ENCODE peak calls at places on chromosomes 6 and 20, in four cellular contexts. F, V, D and L are unnamed samples.

GRCh38 chr6:89042664-89043063 is 37.9 kb upstream of the PNRC1 start:
- DNase-seq in V (no peak), F (no peak), D (no peak), L (no peak)

GRCh38 chr6:56347526-56347925 is 100.1 kb upstream of the COL21A1 start:
- DNase-seq in V (no peak), F (no peak), D (peak; percentile 71), L (no peak)

GRCh38 chr20:38023181-38024085 is 9.8 kb downstream of the TTI1 start:
- DNase-seq in D (peak; percentile 96), V (no peak), F (no peak), L (no peak)

GRCh38 chr20:56428881-56429280 is 16.8 kb downstream of the CASS4 start:
- DNase-seq in F (no peak), D (no peak), V (no peak), L (no peak)

GRCh38 chr20:50704514-50704913 is 13.2 kb upstream of the RIPOR3 start:
- DNase-seq in V (no peak), F (no peak), D (no peak), L (no peak)

GRCh38 chr20:17680128-17680835 is 1.8 kb downstream of the RRBP1 start:
- DNase-seq in V (peak; percentile 94), F (no peak), D (peak; percentile 71), L (no peak)

GRCh38 chr6:98946877-98947410 is 802 bp downstream of the FBXL4 start:
- DNase-seq in F (no peak), D (peak; percentile 13), V (peak; percentile 3), L (no peak)

GRCh38 chr6:15248451-15249370 is 2.8 kb downstream of the JARID2 start:
- DNase-seq in F (peak; percentile 91), V (peak; percentile 98), D (peak; percentile 97), L (peak; percentile 91)

GRCh38 chr6:170455335-170455979 is 97.7 kb downstream of the PSMB1 start:
- DNase-seq in D (no peak), V (no peak), F (no peak), L (no peak)

GRCh38 chr20:10419550-10420133 is 14.4 kb downstream of the MKKS start:
- DNase-seq in V (peak; percentile 79), D (peak; percentile 19), F (no peak), L (no peak)

GRCh38 chr6:150539111-150539510 is 60.6 kb upstream of the PLEKHG1 start:
- DNase-seq in F (no peak), V (no peak), D (no peak), L (no peak)

GRCh38 chr6:132669690-132670291 is 10.8 kb upstream of the TAAR1 start:
- DNase-seq in F (no peak), V (peak; percentile 41), D (peak; percentile 54), L (no peak)

GRCh38 chr6:52333840-52334200 is 28.1 kb upstream of the PAQR8 start:
- DNase-seq in V (no peak), D (no peak), F (no peak), L (no peak)

GRCh38 chr6:55668625-55669024 is 89.6 kb upstream of the HMGCLL1 start:
- DNase-seq in D (peak; percentile 44), V (peak; percentile 12), F (no peak), L (no peak)

GRCh38 chr6:159819932-159820640 is 20.0 kb downstream of the PNLDC1 start:
- DNase-seq in D (no peak), V (no peak), F (no peak), L (peak; percentile 57)

GRCh38 chr6:6712979-6713514 is 124.5 kb downstream of the LY86 start:
- DNase-seq in V (no peak), D (no peak), F (no peak), L (no peak)

GRCh38 chr20:53656653-53657288 is 63.1 kb upstream of the ZNF217 start:
- DNase-seq in D (peak; percentile 76), V (no peak), F (no peak), L (no peak)

GRCh38 chr20:1050440-1050839 is 48.3 kb upstream of the RSPO4 start:
- DNase-seq in F (no peak), D (no peak), V (no peak), L (no peak)

GRCh38 chr20:325043-325888 is at the start of gene SOX12:
- DNase-seq in V (peak; percentile 97), D (peak; percentile 87), F (peak; percentile 100), L (peak; percentile 99)

GRCh38 chr6:80502871-80503270 is 396.4 kb downstream of the BCKDHB start:
- DNase-seq in F (no peak), D (no peak), V (no peak), L (no peak)

GRCh38 chr6:2502096-2502997 is 248.4 kb downstream of the MYLK4 start:
- DNase-seq in V (peak; percentile 16), F (no peak), D (no peak), L (no peak)

GRCh38 chr20:35563834-35564233 is 22.0 kb downstream of the ERGIC3 start:
- DNase-seq in V (no peak), F (no peak), D (no peak), L (no peak)

GRCh38 chr6:37516920-37517405 is 17.3 kb upstream of the CCDC167 start:
- DNase-seq in D (no peak), F (no peak), V (no peak), L (no peak)

GRCh38 chr6:139135578-139136545 is 982 bp downstream of the HECA start:
- DNase-seq in D (peak; percentile 11), F (peak; percentile 54), V (peak; percentile 45), L (no peak)

GRCh38 chr6:127550403-127550802 is 26.6 kb upstream of the C6orf58 start:
- DNase-seq in D (peak; percentile 76), V (no peak), F (no peak), L (no peak)

GRCh38 chr20:4439461-4439860 is 282.2 kb upstream of the PRND start:
- DNase-seq in F (no peak), D (no peak), V (no peak), L (no peak)

GRCh38 chr6:157644043-157644810 is 178.8 kb upstream of the SNX9 start:
- DNase-seq in D (no peak), V (no peak), F (no peak), L (no peak)

GRCh38 chr6:144190593-144190992 is 40.3 kb downstream of the STX11 start:
- DNase-seq in V (no peak), F (no peak), D (peak; percentile 79), L (no peak)

GRCh38 chr6:170243791-170244291 is 47.0 kb downstream of the DLL1 start:
- DNase-seq in D (no peak), V (no peak), F (no peak), L (no peak)

GRCh38 chr6:142696689-142697088 is 248.3 kb downstream of the HIVEP2 start:
- DNase-seq in V (no peak), F (no peak), D (no peak), L (no peak)

GRCh38 chr20:5061209-5061608 is 58.5 kb downstream of the PCNA start:
- DNase-seq in V (peak; percentile 96), D (peak; percentile 48), F (no peak), L (peak; percentile 52)

GRCh38 chr6:43095939-43096338 is 19.8 kb downstream of the PTK7 start:
- DNase-seq in F (no peak), V (peak; percentile 74), D (no peak), L (peak; percentile 29)
- H3K9ac ChIP-seq in F (no peak overlapping the region), V (no peak overlapping the region), D (peak overlapping the region; percentile 32), L (no peak overlapping the region)

GRCh38 chr20:2276015-2276414 is 19.8 kb upstream of the TGM3 start:
- DNase-seq in F (no peak), D (no peak), V (no peak), L (no peak)
- H3K56ac ChIP-seq in F (no peak overlapping the region), D (no peak overlapping the region), V (no peak overlapping the region), L (no peak overlapping the region)

DNA sequence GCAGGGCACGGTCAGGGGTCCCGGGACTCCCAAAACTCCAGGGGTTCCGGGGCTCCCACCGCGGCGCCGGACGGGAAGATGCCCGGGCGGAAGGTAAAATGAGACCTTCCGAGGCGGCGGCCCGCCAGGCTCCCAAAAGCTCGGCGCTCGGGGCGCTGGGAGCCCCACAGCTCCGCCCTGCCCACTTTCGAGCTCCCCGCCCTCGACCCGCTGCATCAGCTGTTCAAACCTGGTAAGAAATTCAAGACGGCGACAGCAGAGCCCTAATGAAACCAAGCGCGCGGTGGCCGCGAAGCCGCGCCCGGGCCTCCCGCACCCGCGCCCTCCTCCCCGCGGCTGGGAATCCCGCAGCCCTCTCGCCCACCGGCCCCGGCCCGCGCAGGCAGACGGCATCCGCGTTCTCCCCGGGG is 369 bp downstream of the SLC4A11 start:
- DNase-seq in D (no peak), F (no peak), V (no peak), L (peak; percentile 60)
- H3K9ac ChIP-seq in D (no peak overlapping the region), F (no peak overlapping the region), V (peak overlapping the region; percentile 60), L (no peak overlapping the region)

DNA sequence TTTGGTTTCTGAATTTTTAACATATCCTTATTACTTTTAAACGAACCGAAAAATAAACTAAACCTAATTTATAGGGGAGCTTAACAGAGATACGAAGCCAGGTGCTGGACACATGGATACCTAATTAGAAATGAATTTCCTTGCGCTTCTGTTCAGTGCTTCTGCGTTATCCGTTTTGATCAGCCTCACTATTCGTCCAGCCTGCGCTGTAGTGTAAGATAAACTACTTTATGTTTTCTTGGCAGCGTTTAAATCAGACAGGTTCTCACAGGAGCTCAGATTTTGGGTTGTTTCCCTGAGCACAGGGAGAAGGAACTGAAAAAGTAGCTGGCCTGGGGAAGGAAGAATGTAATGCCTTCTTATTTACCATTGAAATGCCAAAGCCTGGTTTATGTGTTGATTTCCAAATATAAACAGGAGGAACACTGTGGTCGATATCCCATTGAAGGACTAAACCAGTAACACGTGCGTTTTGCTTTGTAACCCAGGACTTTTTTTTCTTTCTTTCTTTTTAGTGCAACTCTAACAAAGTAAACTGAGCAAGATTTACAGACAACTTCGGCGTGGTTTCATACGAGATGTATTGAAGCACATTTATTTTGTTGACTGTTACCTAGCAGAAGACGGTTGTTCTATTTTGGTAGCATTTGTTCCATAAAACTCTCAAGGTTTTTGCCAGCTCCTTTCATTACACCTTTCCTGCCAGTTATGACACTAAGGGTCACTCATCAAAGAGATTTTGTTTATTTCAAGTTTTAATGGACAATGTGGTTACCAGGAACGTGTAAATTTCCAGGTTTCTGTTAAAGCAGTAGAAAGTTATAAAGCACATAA is 214.8 kb upstream of the HEY2 start:
- DNase-seq in F (no peak), V (no peak), D (no peak), L (no peak)
- H3K56ac ChIP-seq in F (no peak overlapping the region), V (peak overlapping the region; percentile 70), D (no peak overlapping the region), L (no peak overlapping the region)

DNA sequence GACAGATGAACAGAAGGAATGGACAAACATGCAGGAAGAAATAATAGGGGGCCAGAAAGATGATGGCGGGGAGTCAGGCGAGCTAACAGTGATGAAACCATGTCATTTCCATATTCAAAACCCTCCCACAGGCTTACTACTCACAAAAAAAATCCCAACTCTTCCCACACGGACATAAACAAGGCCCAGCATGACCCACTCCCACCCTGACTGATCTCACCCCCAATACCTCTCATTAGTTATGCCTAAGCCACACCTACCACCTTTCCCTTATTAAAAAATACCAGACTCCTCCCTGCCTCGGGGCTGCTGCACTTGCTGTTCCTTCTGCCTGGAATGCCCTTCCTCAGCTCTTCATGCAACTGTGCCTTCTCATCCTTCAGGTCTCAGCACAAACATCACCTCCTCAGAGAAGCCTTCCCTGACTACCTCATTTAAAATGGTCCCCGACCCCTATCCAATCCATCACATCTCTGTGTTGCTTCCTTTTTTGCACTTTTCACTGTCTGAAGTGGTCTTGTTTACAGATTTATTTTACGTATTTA is 145.8 kb downstream of the PREX1 start:
- DNase-seq in F (no peak), D (no peak), V (no peak), L (no peak)
- H3K9ac ChIP-seq in F (no peak overlapping the region), D (peak overlapping the region; percentile 8), V (no peak overlapping the region), L (no peak overlapping the region)